ENCODE peak calls at places on chromosomes 3 and 15, in six cellular contexts. R, I, X, Q, C and V are unnamed samples.

GRCh38 chr3:44235604-44236484 is 5.8 kb upstream of the TOPAZ1 start:
- DNase-seq in R (peak; percentile 77), I (peak; percentile 87), X (no peak), Q (peak; percentile 54), C (peak; percentile 92), V (no peak)

GRCh38 chr15:56042982-56043980 is 49.9 kb upstream of the NEDD4 start:
- DNase-seq in R (no peak), I (peak; percentile 19), X (no peak), Q (no peak), C (no peak), V (no peak)

GRCh38 chr3:10303105-10303504 is 10.4 kb upstream of the GHRL start:
- DNase-seq in R (no peak), I (no peak), X (no peak), Q (no peak), C (no peak), V (no peak)

GRCh38 chr15:40443255-40443654 is 2.5 kb downstream of the BAHD1 start:
- DNase-seq in R (no peak), I (no peak), X (no peak), Q (no peak), C (no peak), V (no peak)

GRCh38 chr3:25584011-25584789 is 80.5 kb downstream of the TOP2B start:
- DNase-seq in R (no peak), I (no peak), X (no peak), Q (no peak), C (no peak), V (no peak)

GRCh38 chr15:72375501-72375845 is 341 bp downstream of the HEXA start:
- DNase-seq in R (peak; percentile 85), I (no peak), X (no peak), Q (no peak), C (no peak), V (no peak)

GRCh38 chr15:96699871-96700401 is 369.4 kb downstream of the NR2F2 start:
- DNase-seq in R (no peak), I (no peak), X (no peak), Q (no peak), C (no peak), V (no peak)

GRCh38 chr3:129040579-129041300 is 19.8 kb upstream of the GP9 start:
- DNase-seq in R (no peak), I (no peak), X (no peak), Q (no peak), C (no peak), V (no peak)

GRCh38 chr3:11335056-11335608 is 62.9 kb downstream of the ATG7 start:
- DNase-seq in R (peak; percentile 47), I (peak; percentile 86), X (no peak), Q (peak; percentile 24), C (peak; percentile 81), V (peak; percentile 11)

GRCh38 chr3:8769088-8769822 is at the start of gene OXTR:
- DNase-seq in R (peak; percentile 76), I (peak; percentile 62), X (peak; percentile 55), Q (peak; percentile 54), C (peak; percentile 86), V (no peak)

GRCh38 chr3:55244247-55244646 is 242.9 kb downstream of the WNT5A start:
- DNase-seq in R (no peak), I (no peak), X (no peak), Q (no peak), C (no peak), V (no peak)

GRCh38 chr3:44999782-45000181 is 23.7 kb downstream of the EXOSC7 start:
- DNase-seq in R (no peak), I (no peak), X (no peak), Q (no peak), C (no peak), V (no peak)

GRCh38 chr3:34008191-34008590 is 209.8 kb downstream of the PDCD6IP start:
- DNase-seq in R (no peak), I (peak; percentile 89), X (no peak), Q (no peak), C (peak; percentile 64), V (no peak)

GRCh38 chr3:132593241-132593949 is 3.7 kb upstream of the ACKR4 start:
- DNase-seq in R (no peak), I (peak; percentile 53), X (no peak), Q (no peak), C (peak; percentile 12), V (no peak)

GRCh38 chr15:52021128-52021671 is 2.2 kb downstream of the MAPK6 start:
- DNase-seq in R (peak; percentile 94), I (peak; percentile 96), X (no peak), Q (no peak), C (peak; percentile 93), V (no peak)

GRCh38 chr3:170499562-170500156 is 81.0 kb downstream of the CLDN11 start:
- DNase-seq in R (peak; percentile 62), I (peak; percentile 85), X (peak; percentile 76), Q (no peak), C (peak; percentile 56), V (no peak)

GRCh38 chr15:44535509-44536297 is 1.2 kb upstream of the EIF3J start:
- DNase-seq in R (peak; percentile 28), I (no peak), X (no peak), Q (peak; percentile 21), C (no peak), V (no peak)

GRCh38 chr3:23615068-23615467 is 190.7 kb upstream of the UBE2E1 start:
- DNase-seq in R (no peak), I (no peak), X (no peak), Q (no peak), C (no peak), V (no peak)

GRCh38 chr3:34619990-34620389 is 821.6 kb downstream of the PDCD6IP start:
- DNase-seq in R (no peak), I (no peak), X (no peak), Q (no peak), C (no peak), V (no peak)

GRCh38 chr3:183428140-183429023 is at the start of gene MCF2L2:
- DNase-seq in R (peak; percentile 81), I (peak; percentile 27), X (no peak), Q (peak; percentile 69), C (peak; percentile 18), V (no peak)

GRCh38 chr3:82100378-82100777 is 338.9 kb upstream of the GBE1 start:
- DNase-seq in R (no peak), I (no peak), X (no peak), Q (no peak), C (peak; percentile 14), V (no peak)

GRCh38 chr3:102165367-102165766 is 269.4 kb upstream of the ZPLD1 start:
- DNase-seq in R (peak; percentile 3), I (peak; percentile 75), X (no peak), Q (no peak), C (peak; percentile 85), V (no peak)

GRCh38 chr3:13016083-13016725 is 57.0 kb downstream of the IQSEC1 start:
- DNase-seq in R (peak; percentile 95), I (no peak), X (no peak), Q (no peak), C (no peak), V (no peak)

GRCh38 chr15:34847598-34847997 is 52.2 kb upstream of the ACTC1 start:
- DNase-seq in R (no peak), I (no peak), X (no peak), Q (no peak), C (no peak), V (no peak)

GRCh38 chr3:78899846-78900245 is 868.0 kb downstream of the ROBO1 start:
- DNase-seq in R (no peak), I (no peak), X (no peak), Q (no peak), C (no peak), V (no peak)

GRCh38 chr15:52392008-52392687 is 96.5 kb upstream of the MYO5C start:
- DNase-seq in R (no peak), I (peak; percentile 40), X (no peak), Q (no peak), C (no peak), V (no peak)

GRCh38 chr15:82100116-82100795 is 54.4 kb upstream of the MEX3B start:
- DNase-seq in R (no peak), I (no peak), X (no peak), Q (peak; percentile 10), C (peak; percentile 30), V (no peak)

GRCh38 chr3:183818706-183819624 is 6.4 kb downstream of the MAP6D1 start:
- DNase-seq in R (no peak), I (no peak), X (no peak), Q (peak; percentile 82), C (no peak), V (no peak)

GRCh38 chr3:60610441-60611112 is 640.7 kb downstream of the FHIT start:
- DNase-seq in R (no peak), I (peak; percentile 96), X (no peak), Q (no peak), C (peak; percentile 27), V (no peak)

GRCh38 chr3:20154928-20155327 is 31.1 kb downstream of the SGO1 start:
- DNase-seq in R (no peak), I (no peak), X (no peak), Q (no peak), C (no peak), V (no peak)

GRCh38 chr15:90681480-90681879 is 35.7 kb upstream of the BLM start:
- DNase-seq in R (no peak), I (peak; percentile 98), X (no peak), Q (no peak), C (peak; percentile 90), V (no peak)

GRCh38 chr3:65412591-65412990 is 626.1 kb downstream of the MAGI1 start:
- DNase-seq in R (peak; percentile 90), I (no peak), X (peak; percentile 79), Q (peak; percentile 43), C (no peak), V (no peak)

GRCh38 chr3:126971891-126972351 is 11.0 kb upstream of the PLXNA1 start:
- DNase-seq in R (no peak), I (peak; percentile 95), X (no peak), Q (no peak), C (peak; percentile 29), V (no peak)

GRCh38 chr3:68211637-68212036 is 557.2 kb upstream of the SUCLG2 start:
- DNase-seq in R (no peak), I (no peak), X (no peak), Q (no peak), C (no peak), V (no peak)

GRCh38 chr3:71672302-71672701 is 52.9 kb downstream of the EIF4E3 start:
- DNase-seq in R (no peak), I (no peak), X (no peak), Q (no peak), C (no peak), V (no peak)